ENCODE peak calls at places on chromosomes 2 and 18, in six cellular contexts. H is stimulated activated CD8-positive, alpha-beta memory T cell treated with anti-CD3 and anti-CD28 coated beads, Interleukin-15, amount 100 ng/mL, for 24 hours; T is NCI-H1092 treated with DMSO at 0.1 percent for 48 hours; X is SHP77; L is right cardiac atrium; N is activated naive CD4-positive, alpha-beta T cell. Q is an unnamed sample.

GRCh38 chr2:106849253-106849652 is 36.7 kb downstream of the ST6GAL2 start:
- DNase-seq in H (no peak), T (no peak), X (no peak), L (no peak), N (no peak), Q (no peak)

GRCh38 chr18:27964811-27965210 is 212.1 kb downstream of the CDH2 start:
- DNase-seq in H (no peak), T (no peak), X (no peak), L (no peak), N (no peak), Q (no peak)

GRCh38 chr18:9130806-9131205 is 5.8 kb upstream of the ANKRD12 start:
- DNase-seq in H (no peak), T (no peak), X (no peak), L (no peak), N (no peak), Q (no peak)

GRCh38 chr18:34153711-34154110 is 71.0 kb downstream of the NOL4 start:
- DNase-seq in H (no peak), T (peak; percentile 63), X (peak; percentile 37), L (no peak), N (no peak), Q (no peak)

GRCh38 chr2:207165121-207166038 is at the start of gene KLF7:
- DNase-seq in H (no peak), T (peak; percentile 59), X (peak; percentile 25), L (peak; percentile 72), N (peak; percentile 20), Q (peak; percentile 87)

GRCh38 chr2:238821391-238821790 is 26.5 kb upstream of the TWIST2 start:
- DNase-seq in H (no peak), T (no peak), X (no peak), L (no peak), N (no peak), Q (no peak)

GRCh38 chr2:167943877-167944276 is 303.5 kb downstream of the STK39 start:
- DNase-seq in H (no peak), T (no peak), X (no peak), L (no peak), N (no peak), Q (no peak)

GRCh38 chr2:96533292-96534073 is 3.1 kb upstream of the ARID5A start:
- DNase-seq in H (no peak), T (no peak), X (peak; percentile 40), L (peak; percentile 91), N (no peak), Q (peak; percentile 61)

GRCh38 chr2:12211326-12212170 is 465.1 kb downstream of the LPIN1 start:
- DNase-seq in H (no peak), T (peak; percentile 38), X (no peak), L (no peak), N (no peak), Q (no peak)

GRCh38 chr2:45890819-45891218 is 239.3 kb downstream of the PRKCE start:
- DNase-seq in H (no peak), T (no peak), X (no peak), L (no peak), N (no peak), Q (peak; percentile 71)

GRCh38 chr18:79516441-79516931 is 120.8 kb downstream of the NFATC1 start:
- DNase-seq in H (no peak), T (no peak), X (no peak), L (no peak), N (no peak), Q (no peak)

GRCh38 chr2:144230452-144231085 is 289.4 kb downstream of the ZEB2 start:
- DNase-seq in H (no peak), T (no peak), X (no peak), L (no peak), N (no peak), Q (no peak)

GRCh38 chr2:70855679-70856078 is 20.1 kb upstream of the CD207 start:
- DNase-seq in H (no peak), T (no peak), X (no peak), L (no peak), N (no peak), Q (no peak)

GRCh38 chr2:119478188-119479065 is 45.9 kb downstream of the SCTR start:
- DNase-seq in H (no peak), T (no peak), X (no peak), L (no peak), N (no peak), Q (no peak)

GRCh38 chr2:67752964-67753363 is 309.8 kb downstream of the C1D start:
- DNase-seq in H (no peak), T (no peak), X (no peak), L (no peak), N (no peak), Q (no peak)

GRCh38 chr2:189570565-189570964 is 10.0 kb downstream of the SLC40A1 start:
- DNase-seq in H (no peak), T (no peak), X (no peak), L (no peak), N (no peak), Q (no peak)

GRCh38 chr18:34493099-34493544 is 217.0 kb upstream of the DTNA start:
- DNase-seq in H (no peak), T (peak; percentile 95), X (peak; percentile 85), L (peak; percentile 90), N (no peak), Q (peak; percentile 69)

Q was measured in activated CD4-positive, alpha-beta T cell treated with anti-CD3 and anti-CD28 coated beads, Interleukin-2, amount 10 ng/mL, durations not matched to agents 24 days and 14 days.